ENCODE peak calls at places on chromosome 21, in seven cellular contexts. One of them, this sample, is unnamed.

GRCh38 chr21:17903029-17903806 is 84.1 kb upstream of the C21orf91 start:
- DNase-seq in left colon: no peak
- DNase-seq in stimulated activated CD8-positive, alpha-beta memory T cell treated with anti-CD3 and anti-CD28 coated beads, Interleukin-2, amount 100 ng/mL, for 48 hours: no peak
- DNase-seq in GM04503: no peak
- DNase-seq in AG08396: no peak
- DNase-seq in frontal cortex: peak
- DNase-seq in EH: peak
- DNase-seq in this sample: peak

GRCh38 chr21:37423103-37423502 is 56.5 kb downstream of the DYRK1A start:
- DNase-seq in left colon: no peak
- DNase-seq in stimulated activated CD8-positive, alpha-beta memory T cell treated with anti-CD3 and anti-CD28 coated beads, Interleukin-2, amount 100 ng/mL, for 48 hours: no peak
- DNase-seq in GM04503: no peak
- DNase-seq in AG08396: no peak
- DNase-seq in frontal cortex: no peak
- DNase-seq in EH: no peak
- DNase-seq in this sample: no peak

GRCh38 chr21:43956019-43956666 is 56.0 kb upstream of the TRAPPC10 start:
- DNase-seq in left colon: no peak
- DNase-seq in stimulated activated CD8-positive, alpha-beta memory T cell treated with anti-CD3 and anti-CD28 coated beads, Interleukin-2, amount 100 ng/mL, for 48 hours: no peak
- DNase-seq in GM04503: no peak
- DNase-seq in AG08396: no peak
- DNase-seq in frontal cortex: no peak
- DNase-seq in EH: no peak
- DNase-seq in this sample: no peak

GRCh38 chr21:45384656-45385548 is 20.1 kb upstream of the COL18A1 start:
- DNase-seq in left colon: no peak
- DNase-seq in stimulated activated CD8-positive, alpha-beta memory T cell treated with anti-CD3 and anti-CD28 coated beads, Interleukin-2, amount 100 ng/mL, for 48 hours: no peak
- DNase-seq in GM04503: no peak
- DNase-seq in AG08396: no peak
- DNase-seq in frontal cortex: no peak
- DNase-seq in EH: no peak
- DNase-seq in this sample: no peak

GRCh38 chr21:45248893-45249381 is 38.8 kb downstream of the POFUT2 start:
- DNase-seq in left colon: no peak
- DNase-seq in stimulated activated CD8-positive, alpha-beta memory T cell treated with anti-CD3 and anti-CD28 coated beads, Interleukin-2, amount 100 ng/mL, for 48 hours: no peak
- DNase-seq in GM04503: no peak
- DNase-seq in AG08396: no peak
- DNase-seq in frontal cortex: no peak
- DNase-seq in EH: peak
- DNase-seq in this sample: no peak

GRCh38 chr21:16514316-16514715 is 784.5 kb downstream of the USP25 start:
- DNase-seq in left colon: no peak
- DNase-seq in stimulated activated CD8-positive, alpha-beta memory T cell treated with anti-CD3 and anti-CD28 coated beads, Interleukin-2, amount 100 ng/mL, for 48 hours: no peak
- DNase-seq in GM04503: no peak
- DNase-seq in AG08396: no peak
- DNase-seq in frontal cortex: no peak
- DNase-seq in EH: no peak
- DNase-seq in this sample: no peak

GRCh38 chr21:32372755-32373154 is 20.1 kb downstream of the URB1 start:
- DNase-seq in left colon: no peak
- DNase-seq in stimulated activated CD8-positive, alpha-beta memory T cell treated with anti-CD3 and anti-CD28 coated beads, Interleukin-2, amount 100 ng/mL, for 48 hours: no peak
- DNase-seq in GM04503: no peak
- DNase-seq in AG08396: no peak
- DNase-seq in frontal cortex: no peak
- DNase-seq in EH: peak
- DNase-seq in this sample: no peak

GRCh38 chr21:40053007-40053406 is 185.8 kb downstream of the PCP4 start:
- DNase-seq in left colon: no peak
- DNase-seq in stimulated activated CD8-positive, alpha-beta memory T cell treated with anti-CD3 and anti-CD28 coated beads, Interleukin-2, amount 100 ng/mL, for 48 hours: no peak
- DNase-seq in GM04503: no peak
- DNase-seq in AG08396: no peak
- DNase-seq in frontal cortex: no peak
- DNase-seq in EH: peak
- DNase-seq in this sample: no peak

GRCh38 chr21:41366522-41367151 is 4.8 kb downstream of the MX2 start:
- DNase-seq in left colon: peak
- DNase-seq in stimulated activated CD8-positive, alpha-beta memory T cell treated with anti-CD3 and anti-CD28 coated beads, Interleukin-2, amount 100 ng/mL, for 48 hours: no peak
- DNase-seq in GM04503: no peak
- DNase-seq in AG08396: peak
- DNase-seq in frontal cortex: no peak
- DNase-seq in EH: peak
- DNase-seq in this sample: peak

GRCh38 chr21:42460391-42461184 is 35.4 kb downstream of the RSPH1 start:
- DNase-seq in left colon: peak
- DNase-seq in stimulated activated CD8-positive, alpha-beta memory T cell treated with anti-CD3 and anti-CD28 coated beads, Interleukin-2, amount 100 ng/mL, for 48 hours: no peak
- DNase-seq in GM04503: no peak
- DNase-seq in AG08396: no peak
- DNase-seq in frontal cortex: no peak
- DNase-seq in EH: no peak
- DNase-seq in this sample: peak

GRCh38 chr21:31554511-31555022 is 104.9 kb upstream of the SOD1 start:
- DNase-seq in left colon: no peak
- DNase-seq in stimulated activated CD8-positive, alpha-beta memory T cell treated with anti-CD3 and anti-CD28 coated beads, Interleukin-2, amount 100 ng/mL, for 48 hours: no peak
- DNase-seq in GM04503: no peak
- DNase-seq in AG08396: no peak
- DNase-seq in frontal cortex: no peak
- DNase-seq in EH: no peak
- DNase-seq in this sample: peak

GRCh38 chr21:38306407-38306806 is 49.6 kb downstream of the KCNJ15 start:
- DNase-seq in left colon: no peak
- DNase-seq in stimulated activated CD8-positive, alpha-beta memory T cell treated with anti-CD3 and anti-CD28 coated beads, Interleukin-2, amount 100 ng/mL, for 48 hours: no peak
- DNase-seq in GM04503: no peak
- DNase-seq in AG08396: no peak
- DNase-seq in frontal cortex: no peak
- DNase-seq in EH: peak
- DNase-seq in this sample: no peak

GRCh38 chr21:42456457-42456856 is 39.6 kb downstream of the RSPH1 start:
- DNase-seq in left colon: no peak
- DNase-seq in stimulated activated CD8-positive, alpha-beta memory T cell treated with anti-CD3 and anti-CD28 coated beads, Interleukin-2, amount 100 ng/mL, for 48 hours: no peak
- DNase-seq in GM04503: no peak
- DNase-seq in AG08396: no peak
- DNase-seq in frontal cortex: no peak
- DNase-seq in EH: no peak
- DNase-seq in this sample: no peak

GRCh38 chr21:46477765-46478164 is 19.1 kb downstream of the DIP2A start:
- DNase-seq in left colon: no peak
- DNase-seq in stimulated activated CD8-positive, alpha-beta memory T cell treated with anti-CD3 and anti-CD28 coated beads, Interleukin-2, amount 100 ng/mL, for 48 hours: no peak
- DNase-seq in GM04503: no peak
- DNase-seq in AG08396: no peak
- DNase-seq in frontal cortex: no peak
- DNase-seq in EH: no peak
- DNase-seq in this sample: no peak

GRCh38 chr21:44637018-44637850 is at the start of gene KRTAP10-10:
- DNase-seq in left colon: no peak
- DNase-seq in stimulated activated CD8-positive, alpha-beta memory T cell treated with anti-CD3 and anti-CD28 coated beads, Interleukin-2, amount 100 ng/mL, for 48 hours: no peak
- DNase-seq in GM04503: no peak
- DNase-seq in AG08396: no peak
- DNase-seq in frontal cortex: no peak
- DNase-seq in EH: no peak
- DNase-seq in this sample: no peak

GRCh38 chr21:21200939-21201610 is 202.9 kb downstream of the NCAM2 start:
- DNase-seq in left colon: no peak
- DNase-seq in stimulated activated CD8-positive, alpha-beta memory T cell treated with anti-CD3 and anti-CD28 coated beads, Interleukin-2, amount 100 ng/mL, for 48 hours: no peak
- DNase-seq in GM04503: peak
- DNase-seq in AG08396: no peak
- DNase-seq in frontal cortex: no peak
- DNase-seq in EH: peak
- DNase-seq in this sample: no peak

GRCh38 chr21:35400233-35400939 is 351.3 kb upstream of the RUNX1 start:
- DNase-seq in left colon: peak
- DNase-seq in stimulated activated CD8-positive, alpha-beta memory T cell treated with anti-CD3 and anti-CD28 coated beads, Interleukin-2, amount 100 ng/mL, for 48 hours: no peak
- DNase-seq in GM04503: no peak
- DNase-seq in AG08396: no peak
- DNase-seq in frontal cortex: no peak
- DNase-seq in EH: peak
- DNase-seq in this sample: peak

GRCh38 chr21:35470522-35470921 is 421.4 kb upstream of the RUNX1 start:
- DNase-seq in left colon: no peak
- DNase-seq in stimulated activated CD8-positive, alpha-beta memory T cell treated with anti-CD3 and anti-CD28 coated beads, Interleukin-2, amount 100 ng/mL, for 48 hours: no peak
- DNase-seq in GM04503: no peak
- DNase-seq in AG08396: no peak
- DNase-seq in frontal cortex: no peak
- DNase-seq in EH: no peak
- DNase-seq in this sample: no peak

GRCh38 chr21:26404288-26404687 is 168.8 kb downstream of the CYYR1 start:
- DNase-seq in left colon: no peak
- DNase-seq in stimulated activated CD8-positive, alpha-beta memory T cell treated with anti-CD3 and anti-CD28 coated beads, Interleukin-2, amount 100 ng/mL, for 48 hours: no peak
- DNase-seq in GM04503: no peak
- DNase-seq in AG08396: no peak
- DNase-seq in frontal cortex: no peak
- DNase-seq in EH: no peak
- DNase-seq in this sample: no peak

GRCh38 chr21:43203523-43204080 is 34.8 kb downstream of the CRYAA start:
- DNase-seq in left colon: no peak
- DNase-seq in stimulated activated CD8-positive, alpha-beta memory T cell treated with anti-CD3 and anti-CD28 coated beads, Interleukin-2, amount 100 ng/mL, for 48 hours: no peak
- DNase-seq in GM04503: no peak
- DNase-seq in AG08396: no peak
- DNase-seq in frontal cortex: no peak
- DNase-seq in EH: no peak
- DNase-seq in this sample: no peak

GRCh38 chr21:39441502-39442475 is 3.8 kb downstream of the LCA5L start:
- DNase-seq in left colon: no peak
- DNase-seq in stimulated activated CD8-positive, alpha-beta memory T cell treated with anti-CD3 and anti-CD28 coated beads, Interleukin-2, amount 100 ng/mL, for 48 hours: no peak
- DNase-seq in GM04503: no peak
- DNase-seq in AG08396: peak
- DNase-seq in frontal cortex: no peak
- DNase-seq in EH: peak
- DNase-seq in this sample: peak

GRCh38 chr21:39484711-39485264 is 33.0 kb downstream of the SH3BGR start:
- DNase-seq in left colon: no peak
- DNase-seq in stimulated activated CD8-positive, alpha-beta memory T cell treated with anti-CD3 and anti-CD28 coated beads, Interleukin-2, amount 100 ng/mL, for 48 hours: no peak
- DNase-seq in GM04503: no peak
- DNase-seq in AG08396: no peak
- DNase-seq in frontal cortex: no peak
- DNase-seq in EH: peak
- DNase-seq in this sample: no peak

GRCh38 chr21:32826317-32827167 is 55.0 kb upstream of the PAXBP1 start:
- DNase-seq in left colon: peak
- DNase-seq in stimulated activated CD8-positive, alpha-beta memory T cell treated with anti-CD3 and anti-CD28 coated beads, Interleukin-2, amount 100 ng/mL, for 48 hours: no peak
- DNase-seq in GM04503: peak
- DNase-seq in AG08396: peak
- DNase-seq in frontal cortex: peak
- DNase-seq in EH: peak
- DNase-seq in this sample: peak

GRCh38 chr21:34129971-34130597 is 56.7 kb downstream of the MRPS6 start:
- DNase-seq in left colon: no peak
- DNase-seq in stimulated activated CD8-positive, alpha-beta memory T cell treated with anti-CD3 and anti-CD28 coated beads, Interleukin-2, amount 100 ng/mL, for 48 hours: no peak
- DNase-seq in GM04503: no peak
- DNase-seq in AG08396: no peak
- DNase-seq in frontal cortex: no peak
- DNase-seq in EH: peak
- DNase-seq in this sample: no peak

GRCh38 chr21:45027241-45028196 is 46.9 kb upstream of the ADARB1 start:
- DNase-seq in left colon: no peak
- DNase-seq in stimulated activated CD8-positive, alpha-beta memory T cell treated with anti-CD3 and anti-CD28 coated beads, Interleukin-2, amount 100 ng/mL, for 48 hours: no peak
- DNase-seq in GM04503: no peak
- DNase-seq in AG08396: no peak
- DNase-seq in frontal cortex: no peak
- DNase-seq in EH: no peak
- DNase-seq in this sample: no peak

GRCh38 chr21:45386336-45386727 is 18.6 kb upstream of the COL18A1 start:
- DNase-seq in left colon: no peak
- DNase-seq in stimulated activated CD8-positive, alpha-beta memory T cell treated with anti-CD3 and anti-CD28 coated beads, Interleukin-2, amount 100 ng/mL, for 48 hours: no peak
- DNase-seq in GM04503: no peak
- DNase-seq in AG08396: no peak
- DNase-seq in frontal cortex: no peak
- DNase-seq in EH: peak
- DNase-seq in this sample: no peak

GRCh38 chr21:26167593-26167992 is 3.0 kb downstream of the APP start:
- DNase-seq in left colon: no peak
- DNase-seq in stimulated activated CD8-positive, alpha-beta memory T cell treated with anti-CD3 and anti-CD28 coated beads, Interleukin-2, amount 100 ng/mL, for 48 hours: no peak
- DNase-seq in GM04503: no peak
- DNase-seq in AG08396: no peak
- DNase-seq in frontal cortex: no peak
- DNase-seq in EH: no peak
- DNase-seq in this sample: no peak

GRCh38 chr21:41758550-41758949 is 8.3 kb downstream of the RIPK4 start:
- DNase-seq in left colon: no peak
- DNase-seq in stimulated activated CD8-positive, alpha-beta memory T cell treated with anti-CD3 and anti-CD28 coated beads, Interleukin-2, amount 100 ng/mL, for 48 hours: no peak
- DNase-seq in GM04503: no peak
- DNase-seq in AG08396: no peak
- DNase-seq in frontal cortex: no peak
- DNase-seq in EH: peak
- DNase-seq in this sample: no peak

GRCh38 chr21:37711294-37711844 is 204.9 kb downstream of the KCNJ6 start:
- DNase-seq in left colon: no peak
- DNase-seq in stimulated activated CD8-positive, alpha-beta memory T cell treated with anti-CD3 and anti-CD28 coated beads, Interleukin-2, amount 100 ng/mL, for 48 hours: no peak
- DNase-seq in GM04503: no peak
- DNase-seq in AG08396: no peak
- DNase-seq in frontal cortex: no peak
- DNase-seq in EH: peak
- DNase-seq in this sample: no peak

GRCh38 chr21:34526618-34527290 is 14.7 kb upstream of the KCNE1 start:
- DNase-seq in left colon: peak
- DNase-seq in stimulated activated CD8-positive, alpha-beta memory T cell treated with anti-CD3 and anti-CD28 coated beads, Interleukin-2, amount 100 ng/mL, for 48 hours: no peak
- DNase-seq in GM04503: peak
- DNase-seq in AG08396: peak
- DNase-seq in frontal cortex: peak
- DNase-seq in EH: peak
- DNase-seq in this sample: peak

GRCh38 chr21:32726742-32727477 is 903 bp downstream of the SYNJ1 start:
- DNase-seq in left colon: peak
- DNase-seq in stimulated activated CD8-positive, alpha-beta memory T cell treated with anti-CD3 and anti-CD28 coated beads, Interleukin-2, amount 100 ng/mL, for 48 hours: no peak
- DNase-seq in GM04503: peak
- DNase-seq in AG08396: peak
- DNase-seq in frontal cortex: no peak
- DNase-seq in EH: peak
- DNase-seq in this sample: peak

GRCh38 chr21:15293251-15293650 is 228.5 kb upstream of the NRIP1 start:
- DNase-seq in left colon: no peak
- DNase-seq in stimulated activated CD8-positive, alpha-beta memory T cell treated with anti-CD3 and anti-CD28 coated beads, Interleukin-2, amount 100 ng/mL, for 48 hours: no peak
- DNase-seq in GM04503: peak
- DNase-seq in AG08396: peak
- DNase-seq in frontal cortex: no peak
- DNase-seq in EH: peak
- DNase-seq in this sample: no peak

GRCh38 chr21:45443595-45444181 is 38.7 kb downstream of the COL18A1 start:
- DNase-seq in left colon: no peak
- DNase-seq in stimulated activated CD8-positive, alpha-beta memory T cell treated with anti-CD3 and anti-CD28 coated beads, Interleukin-2, amount 100 ng/mL, for 48 hours: no peak
- DNase-seq in GM04503: no peak
- DNase-seq in AG08396: no peak
- DNase-seq in frontal cortex: no peak
- DNase-seq in EH: no peak
- DNase-seq in this sample: no peak

GRCh38 chr21:38400195-38400695 is 98.0 kb downstream of the ERG start:
- DNase-seq in left colon: no peak
- DNase-seq in stimulated activated CD8-positive, alpha-beta memory T cell treated with anti-CD3 and anti-CD28 coated beads, Interleukin-2, amount 100 ng/mL, for 48 hours: no peak
- DNase-seq in GM04503: no peak
- DNase-seq in AG08396: no peak
- DNase-seq in frontal cortex: no peak
- DNase-seq in EH: no peak
- DNase-seq in this sample: no peak

GRCh38 chr21:28900481-28900880 is 92.2 kb downstream of the LTN1 start:
- DNase-seq in left colon: no peak
- DNase-seq in stimulated activated CD8-positive, alpha-beta memory T cell treated with anti-CD3 and anti-CD28 coated beads, Interleukin-2, amount 100 ng/mL, for 48 hours: no peak
- DNase-seq in GM04503: no peak
- DNase-seq in AG08396: no peak
- DNase-seq in frontal cortex: no peak
- DNase-seq in EH: no peak
- DNase-seq in this sample: no peak

This sample was measured in GM10248.